ENCODE peak calls at places on chromosomes 5 and 9, in seven cellular contexts. One of them, this sample, is unnamed.

GRCh38 chr5:56440871-56441740 is 208.0 kb upstream of the ANKRD55 start:
- DNase-seq in psoas muscle: no peak
- DNase-seq in Panc1: no peak
- DNase-seq in A673: no peak
- DNase-seq in breast epithelium: no peak
- DNase-seq in naive thymus-derived CD4-positive, alpha-beta T cell: no peak
- DNase-seq in foreskin keratinocyte: peak; percentile 88
- DNase-seq in this sample: no peak

GRCh38 chr5:127960126-127960744 is 123.3 kb upstream of the SLC12A2 start:
- DNase-seq in psoas muscle: no peak
- DNase-seq in Panc1: no peak
- DNase-seq in naive thymus-derived CD4-positive, alpha-beta T cell: no peak
- DNase-seq in foreskin keratinocyte: no peak
- DNase-seq in A673: peak; percentile 26
- DNase-seq in breast epithelium: no peak
- DNase-seq in this sample: no peak

GRCh38 chr5:56259002-56259511 is 25.9 kb upstream of the ANKRD55 start:
- DNase-seq in breast epithelium: no peak
- DNase-seq in Panc1: no peak
- DNase-seq in naive thymus-derived CD4-positive, alpha-beta T cell: no peak
- DNase-seq in A673: no peak
- DNase-seq in foreskin keratinocyte: peak; percentile 75
- DNase-seq in psoas muscle: no peak
- DNase-seq in this sample: no peak

GRCh38 chr9:122580360-122580759 is 2.8 kb downstream of the OR1L8 start:
- DNase-seq in A673: no peak
- DNase-seq in naive thymus-derived CD4-positive, alpha-beta T cell: no peak
- DNase-seq in breast epithelium: no peak
- DNase-seq in Panc1: no peak
- DNase-seq in psoas muscle: no peak
- DNase-seq in foreskin keratinocyte: peak; percentile 76
- DNase-seq in this sample: no peak

GRCh38 chr9:129289131-129289731 is 111.2 kb upstream of the IER5L start:
- DNase-seq in A673: no peak
- DNase-seq in Panc1: no peak
- DNase-seq in naive thymus-derived CD4-positive, alpha-beta T cell: no peak
- DNase-seq in psoas muscle: peak; percentile 23
- DNase-seq in foreskin keratinocyte: no peak
- DNase-seq in breast epithelium: peak; percentile 42
- DNase-seq in this sample: peak; percentile 3

GRCh38 chr9:131398204-131398603 is 4.3 kb downstream of the PRRC2B start:
- DNase-seq in A673: no peak
- DNase-seq in naive thymus-derived CD4-positive, alpha-beta T cell: peak; percentile 82
- DNase-seq in foreskin keratinocyte: no peak
- DNase-seq in Panc1: no peak
- DNase-seq in psoas muscle: no peak
- DNase-seq in breast epithelium: no peak
- DNase-seq in this sample: no peak

GRCh38 chr9:94951591-94952115 is 225.2 kb downstream of the AOPEP start:
- DNase-seq in A673: no peak
- DNase-seq in breast epithelium: no peak
- DNase-seq in naive thymus-derived CD4-positive, alpha-beta T cell: no peak
- DNase-seq in psoas muscle: no peak
- DNase-seq in Panc1: no peak
- DNase-seq in foreskin keratinocyte: no peak
- DNase-seq in this sample: no peak

GRCh38 chr5:140883927-140884697 is 2.2 kb downstream of the PCDHA13 start:
- DNase-seq in naive thymus-derived CD4-positive, alpha-beta T cell: no peak
- DNase-seq in breast epithelium: no peak
- DNase-seq in psoas muscle: no peak
- DNase-seq in foreskin keratinocyte: no peak
- DNase-seq in Panc1: no peak
- DNase-seq in A673: no peak
- DNase-seq in this sample: no peak

GRCh38 chr5:95993261-95993660 is 31.6 kb upstream of the ELL2 start:
- DNase-seq in breast epithelium: no peak
- DNase-seq in A673: no peak
- DNase-seq in naive thymus-derived CD4-positive, alpha-beta T cell: no peak
- DNase-seq in foreskin keratinocyte: no peak
- DNase-seq in Panc1: no peak
- DNase-seq in psoas muscle: no peak
- DNase-seq in this sample: no peak

GRCh38 chr5:179878222-179879002 is 19.8 kb upstream of the MRNIP start:
- DNase-seq in psoas muscle: no peak
- DNase-seq in naive thymus-derived CD4-positive, alpha-beta T cell: no peak
- DNase-seq in A673: no peak
- DNase-seq in foreskin keratinocyte: no peak
- DNase-seq in breast epithelium: peak; percentile 34
- DNase-seq in Panc1: no peak
- DNase-seq in this sample: no peak

GRCh38 chr5:154077692-154078091 is 38.9 kb downstream of the MFAP3 start:
- DNase-seq in Panc1: no peak
- DNase-seq in foreskin keratinocyte: peak; percentile 27
- DNase-seq in breast epithelium: no peak
- DNase-seq in naive thymus-derived CD4-positive, alpha-beta T cell: no peak
- DNase-seq in psoas muscle: no peak
- DNase-seq in A673: no peak
- DNase-seq in this sample: no peak

GRCh38 chr5:172235132-172235780 is 41.3 kb downstream of the EFCAB9 start:
- DNase-seq in A673: no peak
- DNase-seq in psoas muscle: no peak
- DNase-seq in breast epithelium: no peak
- DNase-seq in naive thymus-derived CD4-positive, alpha-beta T cell: no peak
- DNase-seq in foreskin keratinocyte: no peak
- DNase-seq in Panc1: no peak
- DNase-seq in this sample: no peak

GRCh38 chr5:132467292-132467984 is 23.1 kb downstream of the IRF1 start:
- DNase-seq in breast epithelium: peak; percentile 17
- DNase-seq in A673: no peak
- DNase-seq in naive thymus-derived CD4-positive, alpha-beta T cell: no peak
- DNase-seq in foreskin keratinocyte: no peak
- DNase-seq in psoas muscle: no peak
- DNase-seq in Panc1: no peak
- DNase-seq in this sample: no peak

GRCh38 chr9:33946779-33947535 is 101.7 kb downstream of the UBAP2 start:
- DNase-seq in foreskin keratinocyte: peak; percentile 81
- DNase-seq in psoas muscle: no peak
- DNase-seq in breast epithelium: no peak
- DNase-seq in naive thymus-derived CD4-positive, alpha-beta T cell: no peak
- DNase-seq in Panc1: peak; percentile 35
- DNase-seq in A673: no peak
- DNase-seq in this sample: no peak

GRCh38 chr9:131774636-131775035 is 34.8 kb upstream of the RAPGEF1 start:
- DNase-seq in breast epithelium: no peak
- DNase-seq in foreskin keratinocyte: no peak
- DNase-seq in naive thymus-derived CD4-positive, alpha-beta T cell: no peak
- DNase-seq in Panc1: no peak
- DNase-seq in A673: no peak
- DNase-seq in psoas muscle: peak; percentile 36
- DNase-seq in this sample: no peak

GRCh38 chr5:73438897-73439470 is 9.6 kb downstream of the FOXD1 start:
- DNase-seq in naive thymus-derived CD4-positive, alpha-beta T cell: no peak
- DNase-seq in A673: no peak
- DNase-seq in Panc1: no peak
- DNase-seq in foreskin keratinocyte: no peak
- DNase-seq in psoas muscle: no peak
- DNase-seq in breast epithelium: no peak
- DNase-seq in this sample: no peak
- H3K27me3 ChIP-seq in naive thymus-derived CD4-positive, alpha-beta T cell: peaks cover 50% of the 10 kb centered on the region
- H3K27me3 ChIP-seq in A673: peaks cover 9% of the 10 kb centered on the region
- H3K27me3 ChIP-seq in Panc1: no peaks in the 10 kb centered on the region
- H3K27me3 ChIP-seq in foreskin keratinocyte: peaks cover 55% of the 10 kb centered on the region
- H3K27me3 ChIP-seq in psoas muscle: peaks cover 42% of the 10 kb centered on the region
- H3K27me3 ChIP-seq in breast epithelium: peaks cover 13% of the 10 kb centered on the region
- H3K27me3 ChIP-seq in this sample: no peaks in the 10 kb centered on the region

GRCh38 chr9:29213374-29214161 is 1640.3 kb upstream of the C9orf72 start:
- DNase-seq in A673: peak; percentile 90
- DNase-seq in naive thymus-derived CD4-positive, alpha-beta T cell: no peak
- DNase-seq in psoas muscle: peak; percentile 34
- DNase-seq in breast epithelium: no peak
- DNase-seq in Panc1: no peak
- DNase-seq in foreskin keratinocyte: peak; percentile 62
- DNase-seq in this sample: no peak

GRCh38 chr9:29211681-29212589 is 1638.7 kb upstream of the C9orf72 start:
- DNase-seq in Panc1: no peak
- DNase-seq in breast epithelium: no peak
- DNase-seq in foreskin keratinocyte: peak; percentile 23
- DNase-seq in psoas muscle: peak; percentile 53
- DNase-seq in naive thymus-derived CD4-positive, alpha-beta T cell: peak; percentile 8
- DNase-seq in A673: peak; percentile 88
- DNase-seq in this sample: peak; percentile 18

GRCh38 chr9:29212590-29213373 is 1639.5 kb upstream of the C9orf72 start:
- DNase-seq in Panc1: no peak
- DNase-seq in psoas muscle: peak; percentile 38
- DNase-seq in breast epithelium: no peak
- DNase-seq in foreskin keratinocyte: peak; percentile 12
- DNase-seq in naive thymus-derived CD4-positive, alpha-beta T cell: no peak
- DNase-seq in A673: peak; percentile 74
- DNase-seq in this sample: peak; percentile 32

GRCh38 chr9:29214702-29215248 is 1641.5 kb upstream of the C9orf72 start:
- DNase-seq in naive thymus-derived CD4-positive, alpha-beta T cell: no peak
- DNase-seq in Panc1: no peak
- DNase-seq in A673: peak; percentile 59
- DNase-seq in foreskin keratinocyte: peak; percentile 24
- DNase-seq in breast epithelium: no peak
- DNase-seq in psoas muscle: peak; percentile 28
- DNase-seq in this sample: no peak

GRCh38 chr9:29214162-29214520 is 1640.9 kb upstream of the C9orf72 start:
- DNase-seq in foreskin keratinocyte: peak; percentile 70
- DNase-seq in naive thymus-derived CD4-positive, alpha-beta T cell: no peak
- DNase-seq in A673: peak; percentile 96
- DNase-seq in Panc1: no peak
- DNase-seq in breast epithelium: no peak
- DNase-seq in psoas muscle: peak; percentile 8
- DNase-seq in this sample: peak; percentile 51
- H3K27me3 ChIP-seq in foreskin keratinocyte: peaks cover 91% of the 10 kb centered on the region
- H3K27me3 ChIP-seq in naive thymus-derived CD4-positive, alpha-beta T cell: peaks cover 14% of the 10 kb centered on the region
- H3K27me3 ChIP-seq in A673: no peaks in the 10 kb centered on the region
- H3K27me3 ChIP-seq in Panc1: peaks cover 34% of the 10 kb centered on the region
- H3K27me3 ChIP-seq in breast epithelium: peaks cover 4% of the 10 kb centered on the region
- H3K27me3 ChIP-seq in psoas muscle: peaks cover 18% of the 10 kb centered on the region
- H3K27me3 ChIP-seq in this sample: peaks cover 54% of the 10 kb centered on the region

GRCh38 chr5:177334155-177334551 is 17.3 kb downstream of the LMAN2 start:
- DNase-seq in foreskin keratinocyte: no peak
- DNase-seq in breast epithelium: no peak
- DNase-seq in psoas muscle: no peak
- DNase-seq in A673: no peak
- DNase-seq in Panc1: no peak
- DNase-seq in naive thymus-derived CD4-positive, alpha-beta T cell: no peak
- DNase-seq in this sample: no peak
- H3K27me3 ChIP-seq in foreskin keratinocyte: no peaks in the 10 kb centered on the region
- H3K27me3 ChIP-seq in breast epithelium: no peaks in the 10 kb centered on the region
- H3K27me3 ChIP-seq in psoas muscle: no peaks in the 10 kb centered on the region
- H3K27me3 ChIP-seq in A673: no peaks in the 10 kb centered on the region
- H3K27me3 ChIP-seq in Panc1: no peaks in the 10 kb centered on the region
- H3K27me3 ChIP-seq in naive thymus-derived CD4-positive, alpha-beta T cell: no peaks in the 10 kb centered on the region
- H3K27me3 ChIP-seq in this sample: no peaks in the 10 kb centered on the region

GRCh38 chr5:37833990-37834389 is 5.9 kb downstream of the GDNF start:
- DNase-seq in foreskin keratinocyte: no peak
- DNase-seq in psoas muscle: no peak
- DNase-seq in naive thymus-derived CD4-positive, alpha-beta T cell: no peak
- DNase-seq in breast epithelium: no peak
- DNase-seq in Panc1: no peak
- DNase-seq in A673: no peak
- DNase-seq in this sample: no peak
- H3K27me3 ChIP-seq in foreskin keratinocyte: peaks cover 21% of the 10 kb centered on the region
- H3K27me3 ChIP-seq in psoas muscle: peaks cover 4% of the 10 kb centered on the region
- H3K27me3 ChIP-seq in naive thymus-derived CD4-positive, alpha-beta T cell: peaks cover 4% of the 10 kb centered on the region
- H3K27me3 ChIP-seq in breast epithelium: peaks cover 2% of the 10 kb centered on the region
- H3K27me3 ChIP-seq in Panc1: peaks cover 47% of the 10 kb centered on the region
- H3K27me3 ChIP-seq in A673: no peaks in the 10 kb centered on the region
- H3K27me3 ChIP-seq in this sample: peaks cover 69% of the 10 kb centered on the region

GRCh38 chr9:38215465-38215864 is 146.4 kb upstream of the SHB start:
- DNase-seq in psoas muscle: no peak
- DNase-seq in breast epithelium: no peak
- DNase-seq in A673: no peak
- DNase-seq in foreskin keratinocyte: no peak
- DNase-seq in naive thymus-derived CD4-positive, alpha-beta T cell: no peak
- DNase-seq in Panc1: no peak
- DNase-seq in this sample: no peak
- H3K27me3 ChIP-seq in psoas muscle: no peaks in the 10 kb centered on the region
- H3K27me3 ChIP-seq in breast epithelium: no peaks in the 10 kb centered on the region
- H3K27me3 ChIP-seq in A673: peaks cover 7% of the 10 kb centered on the region
- H3K27me3 ChIP-seq in foreskin keratinocyte: peaks cover 10% of the 10 kb centered on the region
- H3K27me3 ChIP-seq in naive thymus-derived CD4-positive, alpha-beta T cell: no peaks in the 10 kb centered on the region
- H3K27me3 ChIP-seq in Panc1: no peaks in the 10 kb centered on the region
- H3K27me3 ChIP-seq in this sample: no peaks in the 10 kb centered on the region

DNA sequence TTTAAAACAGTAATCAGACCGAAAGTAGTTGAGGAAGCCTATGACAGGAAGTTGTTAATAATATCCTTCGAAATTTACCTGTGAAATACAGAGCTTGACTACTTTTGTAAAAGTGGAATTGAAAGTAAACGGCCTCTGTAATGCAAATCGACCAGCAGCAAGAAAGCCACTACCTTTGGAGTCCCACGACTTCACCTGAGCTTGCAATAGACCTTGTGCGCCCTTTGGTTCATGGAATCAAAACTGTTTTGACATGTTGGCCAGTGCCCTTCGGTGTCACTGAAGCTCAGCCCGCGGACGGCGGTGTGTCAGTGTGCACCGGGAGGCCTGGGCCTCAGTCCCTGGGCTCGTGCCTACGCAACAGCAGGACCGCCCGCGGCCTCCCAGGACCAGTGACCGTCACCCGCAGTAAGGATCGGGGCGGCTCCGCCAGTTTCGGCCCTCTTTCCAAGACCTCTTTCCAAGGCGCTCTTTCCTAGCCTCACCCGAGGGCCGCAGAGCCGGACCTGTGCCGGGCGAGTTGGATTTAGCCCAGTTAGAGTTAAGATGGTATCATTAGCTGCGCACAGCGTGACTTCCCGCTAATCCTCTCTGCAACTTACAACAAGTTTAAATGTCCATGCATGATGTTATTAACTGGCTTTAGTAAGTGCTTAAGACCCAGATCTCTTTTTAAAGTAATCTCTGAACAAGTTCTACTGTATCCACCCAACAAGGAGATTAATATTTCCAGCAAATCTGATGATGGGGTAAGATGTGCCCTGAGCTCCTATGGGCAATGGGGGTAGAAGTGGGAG is 223.3 kb downstream of the MEF2C start:
- DNase-seq in breast epithelium: no peak
- DNase-seq in Panc1: no peak
- DNase-seq in psoas muscle: no peak
- DNase-seq in foreskin keratinocyte: no peak
- DNase-seq in naive thymus-derived CD4-positive, alpha-beta T cell: no peak
- DNase-seq in A673: no peak
- DNase-seq in this sample: no peak
- H3K27me3 ChIP-seq in breast epithelium: peaks cover 3% of the 10 kb centered on the region
- H3K27me3 ChIP-seq in Panc1: no peaks in the 10 kb centered on the region
- H3K27me3 ChIP-seq in psoas muscle: peaks cover 15% of the 10 kb centered on the region
- H3K27me3 ChIP-seq in foreskin keratinocyte: peaks cover 92% of the 10 kb centered on the region
- H3K27me3 ChIP-seq in naive thymus-derived CD4-positive, alpha-beta T cell: peaks cover 14% of the 10 kb centered on the region
- H3K27me3 ChIP-seq in A673: no peaks in the 10 kb centered on the region
- H3K27me3 ChIP-seq in this sample: no peaks in the 10 kb centered on the region